ENCODE peak calls at places on chromosomes 11 and 22, in seven cellular contexts. One of them, this sample, is unnamed.

GRCh38 chr11:93648168-93648567 is 13.3 kb upstream of the CEP295 start:
- DNase-seq in GM12865: peak
- DNase-seq in HS-27A: no peak
- DNase-seq in NCI-H2107: no peak
- DNase-seq in GM20000: no peak
- DNase-seq in HEK293T: peak
- DNase-seq in stimulated activated CD8-positive, alpha-beta memory T cell treated with anti-CD3 and anti-CD28 coated beads, Interleukin-15, amount 100 ng/mL, for 24 hours: no peak
- DNase-seq in this sample: no peak

GRCh38 chr11:61066645-61067044 is 35.6 kb upstream of the CD5 start:
- DNase-seq in GM12865: no peak
- DNase-seq in HS-27A: no peak
- DNase-seq in NCI-H2107: no peak
- DNase-seq in GM20000: no peak
- DNase-seq in HEK293T: no peak
- DNase-seq in stimulated activated CD8-positive, alpha-beta memory T cell treated with anti-CD3 and anti-CD28 coated beads, Interleukin-15, amount 100 ng/mL, for 24 hours: no peak
- DNase-seq in this sample: no peak

GRCh38 chr11:28738549-28738948 is 630.4 kb downstream of the METTL15 start:
- DNase-seq in GM12865: no peak
- DNase-seq in HS-27A: no peak
- DNase-seq in NCI-H2107: no peak
- DNase-seq in GM20000: no peak
- DNase-seq in HEK293T: no peak
- DNase-seq in stimulated activated CD8-positive, alpha-beta memory T cell treated with anti-CD3 and anti-CD28 coated beads, Interleukin-15, amount 100 ng/mL, for 24 hours: no peak
- DNase-seq in this sample: no peak

GRCh38 chr11:63804259-63804658 is 9.0 kb upstream of the SPINDOC start:
- DNase-seq in GM12865: no peak
- DNase-seq in HS-27A: no peak
- DNase-seq in NCI-H2107: no peak
- DNase-seq in GM20000: no peak
- DNase-seq in HEK293T: no peak
- DNase-seq in stimulated activated CD8-positive, alpha-beta memory T cell treated with anti-CD3 and anti-CD28 coated beads, Interleukin-15, amount 100 ng/mL, for 24 hours: no peak
- DNase-seq in this sample: no peak

GRCh38 chr11:10623797-10624761 is 55.6 kb upstream of the LYVE1 start:
- DNase-seq in GM12865: peak
- DNase-seq in HS-27A: peak
- DNase-seq in NCI-H2107: no peak
- DNase-seq in GM20000: peak
- DNase-seq in HEK293T: peak
- DNase-seq in stimulated activated CD8-positive, alpha-beta memory T cell treated with anti-CD3 and anti-CD28 coated beads, Interleukin-15, amount 100 ng/mL, for 24 hours: no peak
- DNase-seq in this sample: no peak

GRCh38 chr11:80297808-80298460 is 857.1 kb upstream of the TENM4 start:
- DNase-seq in GM12865: no peak
- DNase-seq in HS-27A: peak
- DNase-seq in NCI-H2107: no peak
- DNase-seq in GM20000: no peak
- DNase-seq in HEK293T: no peak
- DNase-seq in stimulated activated CD8-positive, alpha-beta memory T cell treated with anti-CD3 and anti-CD28 coated beads, Interleukin-15, amount 100 ng/mL, for 24 hours: no peak
- DNase-seq in this sample: no peak

GRCh38 chr11:65662247-65662801 is 392 bp downstream of the RELA start:
- DNase-seq in GM12865: no peak
- DNase-seq in HS-27A: no peak
- DNase-seq in NCI-H2107: no peak
- DNase-seq in GM20000: no peak
- DNase-seq in HEK293T: no peak
- DNase-seq in stimulated activated CD8-positive, alpha-beta memory T cell treated with anti-CD3 and anti-CD28 coated beads, Interleukin-15, amount 100 ng/mL, for 24 hours: peak
- DNase-seq in this sample: no peak

GRCh38 chr11:36362902-36363301 is 66.8 kb downstream of the PRR5L start:
- DNase-seq in GM12865: no peak
- DNase-seq in HS-27A: peak
- DNase-seq in NCI-H2107: no peak
- DNase-seq in GM20000: no peak
- DNase-seq in HEK293T: no peak
- DNase-seq in stimulated activated CD8-positive, alpha-beta memory T cell treated with anti-CD3 and anti-CD28 coated beads, Interleukin-15, amount 100 ng/mL, for 24 hours: no peak
- DNase-seq in this sample: no peak

GRCh38 chr22:47836957-47837356 is 1074.5 kb downstream of the TBC1D22A start:
- DNase-seq in GM12865: no peak
- DNase-seq in HS-27A: no peak
- DNase-seq in NCI-H2107: no peak
- DNase-seq in GM20000: no peak
- DNase-seq in HEK293T: no peak
- DNase-seq in stimulated activated CD8-positive, alpha-beta memory T cell treated with anti-CD3 and anti-CD28 coated beads, Interleukin-15, amount 100 ng/mL, for 24 hours: no peak
- DNase-seq in this sample: no peak

GRCh38 chr11:64694821-64695365 is 28.1 kb downstream of the NRXN2 start:
- DNase-seq in GM12865: peak
- DNase-seq in HS-27A: no peak
- DNase-seq in NCI-H2107: peak
- DNase-seq in GM20000: no peak
- DNase-seq in HEK293T: no peak
- DNase-seq in stimulated activated CD8-positive, alpha-beta memory T cell treated with anti-CD3 and anti-CD28 coated beads, Interleukin-15, amount 100 ng/mL, for 24 hours: no peak
- DNase-seq in this sample: peak

GRCh38 chr11:3977078-3977477 is 117.5 kb upstream of the RRM1 start:
- DNase-seq in GM12865: no peak
- DNase-seq in HS-27A: no peak
- DNase-seq in NCI-H2107: no peak
- DNase-seq in GM20000: no peak
- DNase-seq in HEK293T: no peak
- DNase-seq in stimulated activated CD8-positive, alpha-beta memory T cell treated with anti-CD3 and anti-CD28 coated beads, Interleukin-15, amount 100 ng/mL, for 24 hours: no peak
- DNase-seq in this sample: no peak